ENCODE peak calls at places on chromosome 18, in ten cellular contexts. Q is HCT116, P is stomach, M is heart left ventricle, T is breast epithelium, C is IMR-90, H is SK-N-SH, N is left ventricle myocardium inferior, Z is PC-9, S is pancreas. O is an unnamed sample. For H3K36me3, the result is how much of the 10 kb centered on the place peaks cover.

GRCh38 chr18:29616885-29617284 is 1425.7 kb downstream of the DSC3 start:
- DNase-seq in P (no peak), Z (no peak), M (no peak), Q (no peak), H (no peak), C (no peak), S (no peak), T (no peak), N (no peak), O (no peak)

GRCh38 chr18:79911009-79911870 is 40.2 kb downstream of the SLC66A2 start:
- DNase-seq in C (no peak), M (peak), N (no peak), S (peak), Q (no peak), Z (no peak), P (no peak), H (no peak), T (peak), O (no peak)

GRCh38 chr18:55522011-55522410 is 66.0 kb downstream of the TCF4 start:
- DNase-seq in Z (no peak), N (no peak), T (no peak), H (no peak), S (no peak), C (no peak), Q (no peak), M (no peak), P (no peak), O (no peak)

GRCh38 chr18:8778824-8779223 is 73.5 kb downstream of the MTCL1 start:
- DNase-seq in S (no peak), Z (no peak), N (no peak), Q (no peak), C (no peak), H (no peak), M (no peak), P (peak), T (no peak), O (no peak)

GRCh38 chr18:21452808-21453511 is 147.5 kb downstream of the ESCO1 start:
- DNase-seq in P (no peak), S (no peak), H (peak), M (no peak), Q (no peak), N (no peak), Z (no peak), C (no peak), T (no peak), O (no peak)

GRCh38 chr18:36942264-36942663 is 113.3 kb downstream of the KIAA1328 start:
- DNase-seq in P (no peak), S (no peak), H (peak), Z (no peak), Q (peak), C (peak), T (no peak), M (no peak), N (no peak), O (no peak)

GRCh38 chr18:52716926-52717325 is 376.9 kb downstream of the DCC start:
- DNase-seq in N (no peak), P (no peak), S (no peak), H (peak), M (no peak), T (no peak), Q (no peak), C (peak), Z (peak), O (no peak)

GRCh38 chr18:26133652-26134051 is at the start of gene PSMA8:
- DNase-seq in H (no peak), P (no peak), C (no peak), Z (no peak), Q (no peak), T (no peak), N (peak), M (peak), S (peak), O (no peak)

GRCh38 chr18:7789853-7790552 is 222.9 kb downstream of the PTPRM start:
- DNase-seq in Q (peak), M (no peak), P (peak), Z (no peak), C (peak), H (peak), S (no peak), N (no peak), T (no peak), O (no peak)

GRCh38 chr18:22463076-22463475 is 45.4 kb upstream of the CTAGE1 start:
- DNase-seq in C (no peak), N (no peak), Z (no peak), S (no peak), H (no peak), Q (no peak), M (no peak), T (no peak), P (no peak), O (no peak)

GRCh38 chr18:72898870-72899840 is 31.4 kb upstream of the NETO1 start:
- DNase-seq in C (no peak), S (no peak), P (no peak), T (no peak), M (no peak), N (no peak), Z (no peak), Q (no peak), H (no peak), O (no peak)

GRCh38 chr18:7839548-7839947 is 272.4 kb downstream of the PTPRM start:
- DNase-seq in H (no peak), P (no peak), S (no peak), C (no peak), M (no peak), Q (no peak), T (no peak), N (no peak), Z (no peak), O (no peak)

GRCh38 chr18:35756506-35757117 is 175.1 kb downstream of the GALNT1 start:
- DNase-seq in H (peak), T (no peak), Q (peak), S (no peak), P (peak), C (peak), N (no peak), Z (peak), M (no peak), O (no peak)

GRCh38 chr18:73719611-73720010 is 428.0 kb downstream of the FBXO15 start:
- DNase-seq in Q (no peak), Z (no peak), M (no peak), T (no peak), C (no peak), H (no peak), S (no peak), N (no peak), P (no peak), O (no peak)

GRCh38 chr18:68979737-68980136 is 181.9 kb downstream of the CCDC102B start:
- DNase-seq in S (no peak), H (no peak), M (no peak), Q (no peak), N (no peak), Z (no peak), P (no peak), T (no peak), C (no peak), O (no peak)

GRCh38 chr18:76860411-76860810 is 38.1 kb downstream of the ZNF236 start:
- DNase-seq in H (no peak), M (no peak), P (no peak), N (no peak), T (no peak), Q (no peak), C (no peak), S (no peak), Z (no peak), O (no peak)

GRCh38 chr18:48125724-48126123 is 195.3 kb upstream of the SMAD2 start:
- DNase-seq in Z (peak), Q (no peak), N (no peak), H (no peak), C (no peak), M (no peak), S (no peak), P (peak), T (no peak), O (no peak)

GRCh38 chr18:13943338-13943737 is 28.0 kb upstream of the MC2R start:
- DNase-seq in C (no peak), N (no peak), S (no peak), Z (no peak), M (no peak), Q (no peak), H (no peak), P (no peak), T (no peak), O (no peak)

GRCh38 chr18:44938396-44939036 is 257.8 kb downstream of the SETBP1 start:
- DNase-seq in Z (no peak), Q (no peak), T (no peak), C (no peak), H (peak), N (no peak), P (peak), M (no peak), S (no peak), O (no peak)

GRCh38 chr18:57728941-57729511 is 74.1 kb downstream of the ATP8B1 start:
- DNase-seq in Q (no peak), H (no peak), C (peak), T (no peak), M (no peak), P (peak), Z (peak), N (no peak), S (no peak), O (no peak)

GRCh38 chr18:37309059-37309458 is 256.5 kb downstream of the CELF4 start:
- DNase-seq in P (no peak), M (no peak), T (no peak), N (no peak), C (no peak), H (no peak), Q (no peak), S (no peak), Z (no peak), O (no peak)

GRCh38 chr18:30280861-30281470 is 761.6 kb downstream of the DSC3 start:
- DNase-seq in Q (peak), M (no peak), N (no peak), S (no peak), T (no peak), H (peak), P (no peak), C (peak), Z (no peak), O (no peak)

GRCh38 chr18:50194623-50195532 is at the start of gene MYO5B:
- DNase-seq in Q (peak), H (peak), S (peak), C (no peak), M (peak), N (peak), P (peak), T (peak), Z (peak), O (peak)

GRCh38 chr18:60019463-60019840 is 119.7 kb downstream of the PMAIP1 start:
- DNase-seq in N (no peak), Z (peak), M (no peak), Q (no peak), C (peak), H (no peak), P (no peak), S (no peak), T (no peak), O (no peak)

GRCh38 chr18:11859903-11860407 is 8.7 kb downstream of the CHMP1B start:
- DNase-seq in H (no peak), M (no peak), S (no peak), N (no peak), C (peak), P (no peak), Q (peak), T (no peak), Z (peak), O (no peak)
- TF ChIP-seq CTCF in H (peak), M (no peak), S (no peak), N (no peak), C (peak), P (no peak), Q (peak), T (no peak), Z (peak), O (no peak)

GRCh38 chr18:9952633-9953416 is 39.0 kb downstream of the VAPA start:
- DNase-seq in S (no peak), H (no peak), N (no peak), M (no peak), T (no peak), Z (peak), Q (no peak), P (no peak), C (no peak), O (no peak)
- H3K36me3 ChIP-seq in S (under half), H (half or more), N (half or more), M (half or more), T (under half), Z (half or more), Q (under half), P (half or more), C (under half), O (under half)

DNA sequence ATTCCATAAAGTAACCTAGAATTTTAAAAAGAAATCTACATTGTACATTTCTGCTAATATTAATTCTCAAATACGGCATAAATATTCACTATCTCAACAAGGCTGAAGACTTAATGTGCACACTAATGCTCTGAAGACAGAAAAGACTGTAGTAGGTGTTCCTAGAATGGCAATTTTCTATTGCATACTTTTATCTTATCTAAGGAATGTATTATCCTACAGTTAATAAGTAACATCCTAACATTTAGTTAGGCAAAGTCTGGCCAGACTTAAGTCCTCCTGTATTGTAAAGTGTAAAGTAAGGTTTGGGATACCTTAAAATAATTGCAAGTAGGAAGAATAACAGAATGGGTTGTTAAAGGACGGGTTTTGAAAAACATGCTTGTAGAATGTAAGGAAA is 42.2 kb downstream of the CHST9 start:
- DNase-seq in Z (no peak), P (no peak), H (no peak), N (no peak), T (no peak), M (no peak), Q (no peak), S (no peak), C (no peak), O (no peak)
- H3K4me3 ChIP-seq in Z (no peak), P (no peak), H (no peak), N (no peak), T (no peak), M (no peak), Q (no peak), S (peak), C (no peak), O (no peak)

GRCh38 chr18:4020026-4020425 is 435.1 kb downstream of the DLGAP1 start:
- DNase-seq in T (no peak), C (no peak), P (no peak), Q (no peak), M (no peak), Z (no peak), N (no peak), S (no peak), H (no peak), O (no peak)

GRCh38 chr18:4016391-4017049 is 438.6 kb downstream of the DLGAP1 start:
- DNase-seq in M (no peak), S (no peak), T (no peak), N (no peak), P (no peak), Q (no peak), H (no peak), Z (no peak), C (no peak), O (no peak)

GRCh38 chr18:4017479-4017878 is 437.6 kb downstream of the DLGAP1 start:
- DNase-seq in S (no peak), N (no peak), M (no peak), P (no peak), T (no peak), H (no peak), Q (peak), C (peak), Z (no peak), O (no peak)
- TF ChIP-seq CTCF in S (no peak), N (peak), M (no peak), P (no peak), T (no peak), H (no peak), Q (peak), C (no peak), Z (peak), O (no peak)

GRCh38 chr18:24115628-24116027 is 23.2 kb upstream of the CABYR start:
- DNase-seq in H (no peak), Q (no peak), N (no peak), C (no peak), P (no peak), S (no peak), M (no peak), T (no peak), Z (no peak), O (no peak)

GRCh38 chr18:24126155-24126947 is 12.5 kb upstream of the CABYR start:
- DNase-seq in C (peak), Z (no peak), S (no peak), P (no peak), M (no peak), H (no peak), Q (no peak), T (no peak), N (no peak), O (no peak)

GRCh38 chr18:24120676-24121075 is 18.2 kb upstream of the CABYR start:
- DNase-seq in M (no peak), P (no peak), S (no peak), T (no peak), H (no peak), C (no peak), Q (no peak), Z (no peak), N (no peak), O (no peak)

GRCh38 chr18:24118750-24119577 is 19.9 kb upstream of the CABYR start:
- DNase-seq in N (peak), Z (peak), S (no peak), H (peak), M (no peak), Q (peak), T (peak), P (peak), C (peak), O (peak)

GRCh38 chr18:24121625-24122024 is 17.2 kb upstream of the CABYR start:
- DNase-seq in N (no peak), H (no peak), S (no peak), P (no peak), T (no peak), C (no peak), M (no peak), Q (no peak), Z (no peak), O (no peak)
- H3K36me3 ChIP-seq in N (under half), H (under half), S (under half), P (under half), T (under half), C (under half), M (under half), Q (under half), Z (under half), O (under half)

GRCh38 chr18:54191352-54191751 is 33.1 kb downstream of the MBD2 start:
- DNase-seq in M (no peak), Q (no peak), Z (peak), S (no peak), N (no peak), T (no peak), C (no peak), H (no peak), P (no peak), O (no peak)
- H3K4me3 ChIP-seq in M (no peak), Q (no peak), Z (no peak), S (no peak), N (no peak), T (no peak), C (no peak), H (no peak), P (no peak), O (no peak)

DNA sequence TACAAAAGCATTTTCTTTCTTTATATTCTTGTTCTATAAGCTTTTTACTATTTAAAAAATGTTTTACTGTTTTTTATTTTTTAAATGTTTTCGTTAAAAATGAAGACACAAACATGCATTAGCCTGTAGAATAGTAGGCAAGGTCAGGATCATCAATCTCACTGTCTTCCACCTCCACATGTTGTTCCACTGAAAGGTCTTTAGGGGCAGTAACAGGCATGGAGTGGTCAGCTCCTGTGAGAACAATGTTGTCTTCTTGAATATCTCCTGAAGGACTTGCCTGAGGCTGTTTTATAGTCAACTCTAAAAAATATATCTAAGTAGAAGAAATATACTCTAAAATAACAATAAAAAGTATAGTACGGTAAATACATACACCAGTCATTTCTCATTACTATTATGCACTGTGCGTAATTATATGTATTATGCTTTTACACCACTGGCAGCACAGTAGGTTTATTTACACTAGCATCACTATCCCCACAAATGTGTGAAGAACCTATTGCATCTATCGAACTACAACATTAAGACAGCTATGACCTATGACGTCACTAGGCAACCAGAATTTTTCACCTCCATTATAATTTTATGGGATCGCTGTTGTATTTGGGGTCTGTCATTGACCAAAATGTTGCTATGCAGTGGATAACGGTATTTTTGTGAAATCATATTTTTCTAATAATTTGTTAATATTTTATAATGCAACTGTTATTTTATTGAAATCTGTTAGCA is 764.3 kb downstream of the METTL4 start:
- DNase-seq in T (no peak), N (no peak), P (no peak), C (no peak), Z (no peak), M (no peak), S (no peak), Q (no peak), H (no peak), O (no peak)
- TF ChIP-seq CTCF in T (no peak), N (no peak), P (no peak), C (no peak), Z (peak), M (no peak), S (no peak), Q (no peak), H (no peak), O (no peak)

GRCh38 chr18:32200766-32201165 is 10.9 kb downstream of the MEP1B start:
- DNase-seq in Q (no peak), Z (no peak), S (no peak), N (no peak), P (no peak), H (peak), M (no peak), C (no peak), T (no peak), O (no peak)
- H3K36me3 ChIP-seq in Q (under half), Z (under half), S (under half), N (under half), P (under half), H (under half), M (under half), C (under half), T (under half), O (under half)

GRCh38 chr18:62326646-62327348 is 1.7 kb downstream of the TNFRSF11A start:
- DNase-seq in H (no peak), Z (no peak), Q (no peak), C (no peak), N (no peak), P (no peak), M (no peak), T (no peak), S (no peak), O (no peak)
- H3K4me3 ChIP-seq in H (peak), Z (peak), Q (no peak), C (no peak), N (peak), P (peak), M (no peak), T (no peak), S (no peak), O (no peak)

GRCh38 chr18:70491734-70492348 is 203.0 kb downstream of the SOCS6 start:
- DNase-seq in H (peak), P (peak), C (peak), M (no peak), Q (peak), S (no peak), Z (peak), N (no peak), T (no peak), O (no peak)
- TF ChIP-seq CTCF in H (peak), P (no peak), C (peak), M (peak), Q (peak), S (peak), Z (peak), N (peak), T (no peak), O (peak)